ENCODE peak calls at places on chromosome 18, in eight cellular contexts. A is thyroid gland, B is brain microvascular endothelial cell, Z is kidney epithelial cell, U is mucosa of descending colon, D is bronchial epithelial cell, O is A549, W is prostate gland. R is an unnamed sample.

GRCh38 chr18:70154591-70155194 is 50.8 kb downstream of the RTTN start:
- DNase-seq in A (no peak), D (no peak), U (no peak), Z (peak), W (no peak), B (peak), O (no peak), R (peak)

GRCh38 chr18:41165625-41166024 is 789.4 kb upstream of the PIK3C3 start:
- DNase-seq in O (no peak), Z (no peak), D (no peak), U (no peak), A (no peak), W (no peak), B (peak), R (no peak)

GRCh38 chr18:50775207-50775606 is 44.6 kb downstream of the MRO start:
- DNase-seq in O (no peak), A (no peak), D (no peak), B (no peak), W (no peak), Z (no peak), U (no peak), R (no peak)

GRCh38 chr18:39796413-39796812 is 2158.6 kb upstream of the PIK3C3 start:
- DNase-seq in B (no peak), D (no peak), A (no peak), Z (no peak), W (no peak), U (no peak), O (no peak), R (no peak)

GRCh38 chr18:13470555-13471494 is 252.3 kb downstream of the LDLRAD4 start:
- DNase-seq in Z (no peak), B (no peak), D (no peak), O (no peak), A (peak), U (no peak), W (no peak), R (no peak)

GRCh38 chr18:47969851-47970250 is 39.4 kb upstream of the SMAD2 start:
- DNase-seq in D (no peak), B (peak), O (no peak), U (no peak), Z (no peak), W (no peak), A (no peak), R (peak)

GRCh38 chr18:50797147-50797546 is 22.7 kb downstream of the MRO start:
- DNase-seq in U (no peak), Z (no peak), W (no peak), O (no peak), B (no peak), A (no peak), D (no peak), R (no peak)

GRCh38 chr18:47036298-47036874 is 965 bp upstream of the ELOA2 start:
- DNase-seq in Z (no peak), W (no peak), A (no peak), D (peak), B (peak), U (peak), O (peak), R (no peak)

GRCh38 chr18:48879008-48879431 is 71.7 kb downstream of the SMAD7 start:
- DNase-seq in Z (no peak), D (peak), W (peak), U (no peak), A (no peak), O (no peak), B (no peak), R (no peak)

GRCh38 chr18:34709104-34709503 is 994 bp upstream of the DTNA start:
- DNase-seq in O (no peak), U (no peak), W (no peak), D (peak), B (peak), Z (peak), A (no peak), R (no peak)

GRCh38 chr18:36330435-36331049 is 33.0 kb downstream of the FHOD3 start:
- DNase-seq in Z (no peak), W (no peak), B (no peak), A (no peak), U (no peak), D (peak), O (no peak), R (no peak)

GRCh38 chr18:10100236-10100635 is 186.4 kb downstream of the VAPA start:
- DNase-seq in A (no peak), Z (no peak), B (no peak), D (no peak), U (no peak), O (no peak), W (no peak), R (no peak)

GRCh38 chr18:10095356-10095755 is 181.5 kb downstream of the VAPA start:
- DNase-seq in O (no peak), B (no peak), A (no peak), D (no peak), U (no peak), Z (no peak), W (no peak), R (no peak)

GRCh38 chr18:10099539-10100140 is 185.8 kb downstream of the VAPA start:
- DNase-seq in U (no peak), O (no peak), W (no peak), B (no peak), Z (no peak), A (no peak), D (no peak), R (no peak)

GRCh38 chr18:10101729-10102128 is 187.9 kb downstream of the VAPA start:
- DNase-seq in Z (no peak), O (no peak), W (no peak), U (no peak), A (no peak), B (no peak), D (no peak), R (no peak)

GRCh38 chr18:10101293-10101701 is 187.5 kb downstream of the VAPA start:
- DNase-seq in B (peak), U (no peak), A (peak), Z (no peak), W (no peak), O (no peak), D (no peak), R (peak)
- TF ChIP-seq CTCF in B (no peak), U (no peak), A (no peak), Z (no peak), W (no peak), O (no peak), D (no peak), R (no peak)

GRCh38 chr18:43277164-43277600 is at the start of gene SYT4:
- DNase-seq in D (peak), A (peak), W (peak), U (peak), Z (peak), B (peak), O (no peak), R (peak)
- H3K4me3 ChIP-seq in D (no peak), A (no peak), W (no peak), U (no peak), Z (no peak), B (no peak), O (no peak), R (peak)

GRCh38 chr18:79569720-79570119 is 109.9 kb upstream of the CTDP1 start:
- DNase-seq in D (peak), B (no peak), U (no peak), O (no peak), Z (no peak), A (peak), W (no peak), R (no peak)
- TF ChIP-seq CTCF in D (no peak), B (no peak), U (no peak), O (no peak), Z (no peak), A (no peak), W (no peak), R (no peak)

DNA sequence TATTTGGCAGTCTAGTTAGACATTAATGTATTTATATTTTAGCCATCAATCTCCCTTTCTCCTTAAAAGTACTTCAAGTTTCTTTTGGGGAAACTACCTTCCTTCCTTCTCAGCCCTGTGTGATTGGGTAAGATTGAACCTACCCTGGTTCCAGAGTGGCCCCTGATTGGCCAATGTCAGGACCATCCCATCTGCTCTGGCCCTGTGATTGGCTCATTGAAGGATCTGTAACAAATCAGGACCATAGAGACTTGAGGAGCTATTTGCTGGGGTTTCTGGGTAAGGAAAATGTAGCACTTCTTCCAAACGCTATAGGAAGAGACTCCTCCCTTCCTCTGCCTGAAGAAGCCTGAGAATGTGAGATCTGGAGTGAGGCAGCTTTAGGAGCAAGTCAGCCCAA is 59.3 kb downstream of the AQP4 start:
- DNase-seq in W (no peak), Z (no peak), D (no peak), U (no peak), O (no peak), A (no peak), B (no peak), R (no peak)
- H3K4me3 ChIP-seq in W (no peak), Z (no peak), D (no peak), U (no peak), O (no peak), A (no peak), B (no peak), R (no peak)

GRCh38 chr18:31680836-31681568 is 3.4 kb downstream of the B4GALT6 start:
- DNase-seq in U (no peak), O (peak), W (no peak), A (no peak), D (peak), B (no peak), Z (no peak), R (no peak)
- TF ChIP-seq CTCF in U (no peak), O (no peak), W (no peak), A (peak), D (peak), B (peak), Z (no peak), R (peak)

GRCh38 chr18:45567123-45567522 is 48.2 kb upstream of the SLC14A2 start:
- DNase-seq in D (no peak), W (no peak), B (peak), Z (no peak), A (no peak), U (no peak), O (no peak), R (peak)

GRCh38 chr18:45569566-45569965 is 45.7 kb upstream of the SLC14A2 start:
- DNase-seq in U (no peak), Z (no peak), D (no peak), A (no peak), O (no peak), W (no peak), B (no peak), R (no peak)

GRCh38 chr18:45565280-45565970 is 49.9 kb upstream of the SLC14A2 start:
- DNase-seq in Z (no peak), A (no peak), B (no peak), W (no peak), U (no peak), D (peak), O (no peak), R (no peak)

GRCh38 chr18:45566025-45566740 is 49.1 kb upstream of the SLC14A2 start:
- DNase-seq in U (peak), D (peak), W (no peak), B (peak), Z (no peak), A (no peak), O (no peak), R (peak)

GRCh38 chr18:45568017-45568416 is 47.3 kb upstream of the SLC14A2 start:
- DNase-seq in W (no peak), Z (no peak), B (no peak), O (no peak), U (no peak), D (no peak), A (no peak), R (no peak)
- H3K4me3 ChIP-seq in W (no peak), Z (no peak), B (no peak), O (no peak), U (no peak), D (no peak), A (no peak), R (no peak)

DNA sequence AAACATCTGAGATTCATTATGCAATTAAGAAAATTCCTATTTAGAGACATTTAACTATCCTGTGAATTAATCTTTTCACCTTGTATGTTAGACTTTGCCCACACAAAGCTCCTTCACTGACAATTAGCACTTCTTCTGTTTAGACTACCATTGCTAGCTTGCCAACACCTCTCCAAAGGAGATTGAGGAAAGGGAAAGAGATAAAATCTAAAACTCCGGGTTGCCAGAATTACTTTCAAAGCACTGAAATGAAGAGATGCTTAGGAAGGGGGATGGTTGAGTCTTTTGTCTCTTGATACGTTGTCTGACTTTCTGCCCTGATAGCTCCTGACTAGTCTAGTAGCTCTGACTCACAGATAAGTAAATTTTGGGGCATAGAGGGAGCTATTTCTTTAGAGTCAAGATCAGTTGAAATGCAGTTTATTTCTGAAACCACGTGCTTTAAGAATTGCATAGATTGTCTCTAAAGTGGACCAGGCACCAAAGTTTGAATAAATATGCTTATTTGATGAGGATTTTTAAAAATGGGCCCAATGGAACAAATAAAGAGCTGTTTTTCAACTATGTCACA is 74.1 kb upstream of the DSEL start:
- DNase-seq in U (no peak), B (peak), O (no peak), A (no peak), D (peak), Z (no peak), W (no peak), R (no peak)
- TF ChIP-seq CTCF in U (no peak), B (peak), O (no peak), A (no peak), D (no peak), Z (peak), W (no peak), R (no peak)

GRCh38 chr18:76266226-76266991 is 228.6 kb downstream of the ZNF516 start:
- DNase-seq in A (no peak), B (no peak), D (no peak), U (no peak), O (no peak), Z (no peak), W (no peak), R (no peak)
- H3K4me3 ChIP-seq in A (peak), B (no peak), D (no peak), U (no peak), O (no peak), Z (no peak), W (peak), R (no peak)

R was measured in astrocyte of the cerebellum.